ENCODE peak calls at places on chromosomes 11 and 22, in eight cellular contexts. One of them, this sample, is unnamed.

GRCh38 chr11:67409781-67410368 is 5.6 kb upstream of the CARNS1 start:
- DNase-seq in neural crest cell: no peak
- DNase-seq in cardiac fibroblast: no peak
- DNase-seq in MCF 10A: no peak
- DNase-seq in lower leg skin: no peak
- DNase-seq in AG10803: no peak
- DNase-seq in mammary epithelial cell: no peak
- DNase-seq in GM20000: no peak
- DNase-seq in this sample: no peak

GRCh38 chr22:28977481-28977971 is 84.1 kb downstream of the C22orf31 start:
- DNase-seq in neural crest cell: no peak
- DNase-seq in cardiac fibroblast: peak
- DNase-seq in MCF 10A: no peak
- DNase-seq in lower leg skin: no peak
- DNase-seq in AG10803: no peak
- DNase-seq in mammary epithelial cell: peak
- DNase-seq in GM20000: no peak
- DNase-seq in this sample: no peak

GRCh38 chr11:75468534-75469340 is 35.7 kb upstream of the KLHL35 start:
- DNase-seq in neural crest cell: peak
- DNase-seq in cardiac fibroblast: peak
- DNase-seq in MCF 10A: no peak
- DNase-seq in lower leg skin: no peak
- DNase-seq in AG10803: peak
- DNase-seq in mammary epithelial cell: no peak
- DNase-seq in GM20000: no peak
- DNase-seq in this sample: no peak

GRCh38 chr11:1746516-1746931 is 3.9 kb downstream of the IFITM10 start:
- DNase-seq in neural crest cell: no peak
- DNase-seq in cardiac fibroblast: no peak
- DNase-seq in MCF 10A: peak
- DNase-seq in lower leg skin: no peak
- DNase-seq in AG10803: no peak
- DNase-seq in mammary epithelial cell: peak
- DNase-seq in GM20000: no peak
- DNase-seq in this sample: peak

GRCh38 chr22:38953577-38954413 is 3.6 kb upstream of the APOBEC3A start:
- DNase-seq in neural crest cell: no peak
- DNase-seq in cardiac fibroblast: peak
- DNase-seq in MCF 10A: peak
- DNase-seq in lower leg skin: no peak
- DNase-seq in AG10803: peak
- DNase-seq in mammary epithelial cell: peak
- DNase-seq in GM20000: peak
- DNase-seq in this sample: peak

GRCh38 chr22:16783453-16783852 is 41.8 kb downstream of the XKR3 start:
- DNase-seq in neural crest cell: no peak
- DNase-seq in cardiac fibroblast: no peak
- DNase-seq in MCF 10A: no peak
- DNase-seq in lower leg skin: no peak
- DNase-seq in AG10803: no peak
- DNase-seq in mammary epithelial cell: no peak
- DNase-seq in GM20000: no peak
- DNase-seq in this sample: no peak

GRCh38 chr11:27414644-27415043 is 51.6 kb upstream of the CCDC34 start:
- DNase-seq in neural crest cell: no peak
- DNase-seq in cardiac fibroblast: no peak
- DNase-seq in MCF 10A: no peak
- DNase-seq in lower leg skin: no peak
- DNase-seq in AG10803: no peak
- DNase-seq in mammary epithelial cell: no peak
- DNase-seq in GM20000: no peak
- DNase-seq in this sample: no peak

GRCh38 chr11:3206128-3206921 is 12.3 kb downstream of the MRGPRG start:
- DNase-seq in neural crest cell: no peak
- DNase-seq in cardiac fibroblast: no peak
- DNase-seq in MCF 10A: no peak
- DNase-seq in lower leg skin: no peak
- DNase-seq in AG10803: no peak
- DNase-seq in mammary epithelial cell: no peak
- DNase-seq in GM20000: no peak
- DNase-seq in this sample: no peak

GRCh38 chr22:41917906-41918791 is 3.3 kb upstream of the SHISA8 start:
- DNase-seq in neural crest cell: no peak
- DNase-seq in cardiac fibroblast: peak
- DNase-seq in MCF 10A: peak
- DNase-seq in lower leg skin: no peak
- DNase-seq in AG10803: peak
- DNase-seq in mammary epithelial cell: peak
- DNase-seq in GM20000: no peak
- DNase-seq in this sample: no peak

GRCh38 chr11:110199184-110199981 is 97.0 kb downstream of the RDX start:
- DNase-seq in neural crest cell: no peak
- DNase-seq in cardiac fibroblast: peak
- DNase-seq in MCF 10A: peak
- DNase-seq in lower leg skin: no peak
- DNase-seq in AG10803: no peak
- DNase-seq in mammary epithelial cell: peak
- DNase-seq in GM20000: no peak
- DNase-seq in this sample: no peak

GRCh38 chr22:17783317-17783716 is 9.0 kb upstream of the BID start:
- DNase-seq in neural crest cell: no peak
- DNase-seq in cardiac fibroblast: no peak
- DNase-seq in MCF 10A: no peak
- DNase-seq in lower leg skin: no peak
- DNase-seq in AG10803: no peak
- DNase-seq in mammary epithelial cell: no peak
- DNase-seq in GM20000: no peak
- DNase-seq in this sample: no peak

GRCh38 chr22:32281092-32281491 is 25.9 kb upstream of the SLC5A4 start:
- DNase-seq in neural crest cell: no peak
- DNase-seq in cardiac fibroblast: peak
- DNase-seq in MCF 10A: peak
- DNase-seq in lower leg skin: no peak
- DNase-seq in AG10803: peak
- DNase-seq in mammary epithelial cell: peak
- DNase-seq in GM20000: no peak
- DNase-seq in this sample: no peak

GRCh38 chr11:104873252-104873651 is 25.0 kb downstream of the CASP12 start:
- DNase-seq in neural crest cell: no peak
- DNase-seq in cardiac fibroblast: no peak
- DNase-seq in MCF 10A: no peak
- DNase-seq in lower leg skin: no peak
- DNase-seq in AG10803: no peak
- DNase-seq in mammary epithelial cell: no peak
- DNase-seq in GM20000: no peak
- DNase-seq in this sample: no peak

GRCh38 chr11:75898871-75899270 is 83.9 kb downstream of the UVRAG start:
- DNase-seq in neural crest cell: no peak
- DNase-seq in cardiac fibroblast: no peak
- DNase-seq in MCF 10A: no peak
- DNase-seq in lower leg skin: no peak
- DNase-seq in AG10803: no peak
- DNase-seq in mammary epithelial cell: no peak
- DNase-seq in GM20000: no peak
- DNase-seq in this sample: no peak

GRCh38 chr11:110076388-110076965 is 16.7 kb upstream of the ZC3H12C start:
- DNase-seq in neural crest cell: no peak
- DNase-seq in cardiac fibroblast: peak
- DNase-seq in MCF 10A: peak
- DNase-seq in lower leg skin: no peak
- DNase-seq in AG10803: peak
- DNase-seq in mammary epithelial cell: peak
- DNase-seq in GM20000: no peak
- DNase-seq in this sample: no peak

GRCh38 chr11:10807629-10808552 is 835 bp downstream of the EIF4G2 start:
- DNase-seq in neural crest cell: peak
- DNase-seq in cardiac fibroblast: peak
- DNase-seq in MCF 10A: peak
- DNase-seq in lower leg skin: peak
- DNase-seq in AG10803: peak
- DNase-seq in mammary epithelial cell: peak
- DNase-seq in GM20000: peak
- DNase-seq in this sample: peak

GRCh38 chr22:48530666-48531065 is 1297.0 kb downstream of the BRD1 start:
- DNase-seq in neural crest cell: no peak
- DNase-seq in cardiac fibroblast: no peak
- DNase-seq in MCF 10A: no peak
- DNase-seq in lower leg skin: no peak
- DNase-seq in AG10803: no peak
- DNase-seq in mammary epithelial cell: no peak
- DNase-seq in GM20000: no peak
- DNase-seq in this sample: no peak

GRCh38 chr11:26234451-26234850 is 97.5 kb upstream of the ANO3 start:
- DNase-seq in neural crest cell: no peak
- DNase-seq in cardiac fibroblast: peak
- DNase-seq in MCF 10A: peak
- DNase-seq in lower leg skin: no peak
- DNase-seq in AG10803: no peak
- DNase-seq in mammary epithelial cell: peak
- DNase-seq in GM20000: no peak
- DNase-seq in this sample: no peak

GRCh38 chr11:17351171-17351509 is 460 bp upstream of the NCR3LG1 start:
- DNase-seq in neural crest cell: no peak
- DNase-seq in cardiac fibroblast: no peak
- DNase-seq in MCF 10A: no peak
- DNase-seq in lower leg skin: no peak
- DNase-seq in AG10803: no peak
- DNase-seq in mammary epithelial cell: no peak
- DNase-seq in GM20000: no peak
- DNase-seq in this sample: no peak

GRCh38 chr11:17351510-17352176 is at the start of gene NCR3LG1:
- DNase-seq in neural crest cell: peak
- DNase-seq in cardiac fibroblast: peak
- DNase-seq in MCF 10A: peak
- DNase-seq in lower leg skin: peak
- DNase-seq in AG10803: peak
- DNase-seq in mammary epithelial cell: peak
- DNase-seq in GM20000: peak
- DNase-seq in this sample: peak

GRCh38 chr11:17352925-17353227 is 1.3 kb downstream of the NCR3LG1 start:
- DNase-seq in neural crest cell: no peak
- DNase-seq in cardiac fibroblast: peak
- DNase-seq in MCF 10A: peak
- DNase-seq in lower leg skin: peak
- DNase-seq in AG10803: peak
- DNase-seq in mammary epithelial cell: peak
- DNase-seq in GM20000: no peak
- DNase-seq in this sample: no peak

GRCh38 chr11:17353228-17354021 is 1.8 kb downstream of the NCR3LG1 start:
- DNase-seq in neural crest cell: peak
- DNase-seq in cardiac fibroblast: peak
- DNase-seq in MCF 10A: peak
- DNase-seq in lower leg skin: peak
- DNase-seq in AG10803: peak
- DNase-seq in mammary epithelial cell: peak
- DNase-seq in GM20000: peak
- DNase-seq in this sample: peak

GRCh38 chr11:17354070-17354924 is 2.7 kb downstream of the NCR3LG1 start:
- DNase-seq in neural crest cell: peak
- DNase-seq in cardiac fibroblast: peak
- DNase-seq in MCF 10A: peak
- DNase-seq in lower leg skin: peak
- DNase-seq in AG10803: peak
- DNase-seq in mammary epithelial cell: peak
- DNase-seq in GM20000: peak
- DNase-seq in this sample: peak
- TF ChIP-seq CTCF in neural crest cell: peak
- TF ChIP-seq CTCF in cardiac fibroblast: peak
- TF ChIP-seq CTCF in MCF 10A: peak
- TF ChIP-seq CTCF in lower leg skin: no peak
- TF ChIP-seq CTCF in AG10803: peak
- TF ChIP-seq CTCF in mammary epithelial cell: peak
- TF ChIP-seq CTCF in GM20000: peak
- TF ChIP-seq CTCF in this sample: peak

GRCh38 chr22:20430641-20431519 is 6.7 kb downstream of the SCARF2 start:
- DNase-seq in neural crest cell: peak
- DNase-seq in cardiac fibroblast: no peak
- DNase-seq in MCF 10A: no peak
- DNase-seq in lower leg skin: no peak
- DNase-seq in AG10803: peak
- DNase-seq in mammary epithelial cell: peak
- DNase-seq in GM20000: peak
- DNase-seq in this sample: peak
- TF ChIP-seq CTCF in neural crest cell: peak
- TF ChIP-seq CTCF in cardiac fibroblast: no peak
- TF ChIP-seq CTCF in MCF 10A: no peak
- TF ChIP-seq CTCF in lower leg skin: no peak
- TF ChIP-seq CTCF in AG10803: peak
- TF ChIP-seq CTCF in mammary epithelial cell: peak
- TF ChIP-seq CTCF in GM20000: no peak
- TF ChIP-seq CTCF in this sample: no peak

GRCh38 chr11:8934735-8935478 is 2.2 kb upstream of the C11orf16 start:
- DNase-seq in neural crest cell: no peak
- DNase-seq in cardiac fibroblast: peak
- DNase-seq in MCF 10A: peak
- DNase-seq in lower leg skin: no peak
- DNase-seq in AG10803: peak
- DNase-seq in mammary epithelial cell: peak
- DNase-seq in GM20000: no peak
- DNase-seq in this sample: no peak

GRCh38 chr11:8930456-8931175 is 2.1 kb downstream of the C11orf16 start:
- DNase-seq in neural crest cell: no peak
- DNase-seq in cardiac fibroblast: no peak
- DNase-seq in MCF 10A: no peak
- DNase-seq in lower leg skin: no peak
- DNase-seq in AG10803: peak
- DNase-seq in mammary epithelial cell: no peak
- DNase-seq in GM20000: no peak
- DNase-seq in this sample: no peak

GRCh38 chr11:8937159-8937558 is 4.4 kb upstream of the C11orf16 start:
- DNase-seq in neural crest cell: no peak
- DNase-seq in cardiac fibroblast: no peak
- DNase-seq in MCF 10A: no peak
- DNase-seq in lower leg skin: no peak
- DNase-seq in AG10803: no peak
- DNase-seq in mammary epithelial cell: no peak
- DNase-seq in GM20000: peak
- DNase-seq in this sample: peak

GRCh38 chr11:8932564-8933180 is at the start of gene C11orf16:
- DNase-seq in neural crest cell: no peak
- DNase-seq in cardiac fibroblast: no peak
- DNase-seq in MCF 10A: no peak
- DNase-seq in lower leg skin: no peak
- DNase-seq in AG10803: no peak
- DNase-seq in mammary epithelial cell: no peak
- DNase-seq in GM20000: no peak
- DNase-seq in this sample: no peak

GRCh38 chr11:8933931-8934330 is 1.2 kb upstream of the C11orf16 start:
- DNase-seq in neural crest cell: no peak
- DNase-seq in cardiac fibroblast: no peak
- DNase-seq in MCF 10A: no peak
- DNase-seq in lower leg skin: no peak
- DNase-seq in AG10803: no peak
- DNase-seq in mammary epithelial cell: no peak
- DNase-seq in GM20000: no peak
- DNase-seq in this sample: no peak
- TF ChIP-seq CTCF in neural crest cell: no peak
- TF ChIP-seq CTCF in cardiac fibroblast: peak
- TF ChIP-seq CTCF in MCF 10A: no peak
- TF ChIP-seq CTCF in lower leg skin: no peak
- TF ChIP-seq CTCF in AG10803: no peak
- TF ChIP-seq CTCF in mammary epithelial cell: no peak
- TF ChIP-seq CTCF in GM20000: no peak
- TF ChIP-seq CTCF in this sample: no peak

GRCh38 chr11:94602430-94603372 is 35.5 kb downstream of the PIWIL4 start:
- DNase-seq in neural crest cell: no peak
- DNase-seq in cardiac fibroblast: peak
- DNase-seq in MCF 10A: no peak
- DNase-seq in lower leg skin: peak
- DNase-seq in AG10803: peak
- DNase-seq in mammary epithelial cell: peak
- DNase-seq in GM20000: peak
- DNase-seq in this sample: peak
- TF ChIP-seq CTCF in neural crest cell: no peak
- TF ChIP-seq CTCF in cardiac fibroblast: peak
- TF ChIP-seq CTCF in MCF 10A: no peak
- TF ChIP-seq CTCF in lower leg skin: no peak
- TF ChIP-seq CTCF in AG10803: peak
- TF ChIP-seq CTCF in mammary epithelial cell: peak
- TF ChIP-seq CTCF in GM20000: peak
- TF ChIP-seq CTCF in this sample: peak